ENCODE peak calls at places on chromosomes 13 and 19, in six cellular contexts. One of them, this sample, is unnamed. For H3K27me3, the result is how much of the 10 kb centered on the place peaks cover.

GRCh38 chr13:103029798-103030197 is 36.4 kb downstream of the SLC10A2 start:
- DNase-seq in brain microvascular endothelial cell: no peak
- DNase-seq in AG04450: no peak
- DNase-seq in psoas muscle: peak
- DNase-seq in adrenal gland: no peak
- DNase-seq in tibial artery: no peak
- DNase-seq in this sample: no peak

GRCh38 chr13:101579291-101579802 is 126.9 kb downstream of the ITGBL1 start:
- DNase-seq in tibial artery: no peak
- DNase-seq in AG04450: no peak
- DNase-seq in psoas muscle: no peak
- DNase-seq in adrenal gland: no peak
- DNase-seq in brain microvascular endothelial cell: peak
- DNase-seq in this sample: no peak

GRCh38 chr19:49758292-49758691 is 4.8 kb downstream of the TSKS start:
- DNase-seq in tibial artery: no peak
- DNase-seq in brain microvascular endothelial cell: peak
- DNase-seq in adrenal gland: peak
- DNase-seq in psoas muscle: no peak
- DNase-seq in AG04450: peak
- DNase-seq in this sample: no peak

GRCh38 chr19:24033962-24034342 is 53.0 kb upstream of the ZNF254 start:
- DNase-seq in psoas muscle: peak
- DNase-seq in adrenal gland: peak
- DNase-seq in brain microvascular endothelial cell: peak
- DNase-seq in AG04450: peak
- DNase-seq in tibial artery: peak
- DNase-seq in this sample: peak

GRCh38 chr13:20057963-20058362 is 99.4 kb downstream of the ZMYM2 start:
- DNase-seq in brain microvascular endothelial cell: no peak
- DNase-seq in psoas muscle: no peak
- DNase-seq in tibial artery: no peak
- DNase-seq in AG04450: no peak
- DNase-seq in adrenal gland: no peak
- DNase-seq in this sample: no peak

GRCh38 chr13:31850041-31850440 is 110.7 kb downstream of the RXFP2 start:
- DNase-seq in brain microvascular endothelial cell: no peak
- DNase-seq in psoas muscle: no peak
- DNase-seq in AG04450: no peak
- DNase-seq in tibial artery: no peak
- DNase-seq in adrenal gland: no peak
- DNase-seq in this sample: no peak

GRCh38 chr19:44539991-44540390 is 10.5 kb upstream of the CEACAM20 start:
- DNase-seq in tibial artery: peak
- DNase-seq in AG04450: no peak
- DNase-seq in brain microvascular endothelial cell: no peak
- DNase-seq in adrenal gland: no peak
- DNase-seq in psoas muscle: no peak
- DNase-seq in this sample: no peak

GRCh38 chr19:1420590-1420989 is 13.2 kb downstream of the DAZAP1 start:
- DNase-seq in AG04450: no peak
- DNase-seq in psoas muscle: no peak
- DNase-seq in tibial artery: no peak
- DNase-seq in brain microvascular endothelial cell: no peak
- DNase-seq in adrenal gland: no peak
- DNase-seq in this sample: no peak

GRCh38 chr19:15399234-15399515 is 19.6 kb upstream of the AKAP8 start:
- DNase-seq in tibial artery: no peak
- DNase-seq in brain microvascular endothelial cell: no peak
- DNase-seq in AG04450: no peak
- DNase-seq in adrenal gland: no peak
- DNase-seq in psoas muscle: no peak
- DNase-seq in this sample: no peak

GRCh38 chr19:19083413-19084178 is 19.8 kb downstream of the SLC25A42 start:
- DNase-seq in tibial artery: no peak
- DNase-seq in psoas muscle: peak
- DNase-seq in AG04450: no peak
- DNase-seq in adrenal gland: peak
- DNase-seq in brain microvascular endothelial cell: no peak
- DNase-seq in this sample: no peak

GRCh38 chr13:50911937-50912624 is 2.5 kb downstream of the RNASEH2B start:
- DNase-seq in adrenal gland: peak
- DNase-seq in tibial artery: peak
- DNase-seq in brain microvascular endothelial cell: peak
- DNase-seq in psoas muscle: peak
- DNase-seq in AG04450: peak
- DNase-seq in this sample: peak

GRCh38 chr19:42287826-42288107 is 14.2 kb upstream of the PRR19 start:
- DNase-seq in AG04450: no peak
- DNase-seq in adrenal gland: no peak
- DNase-seq in psoas muscle: no peak
- DNase-seq in tibial artery: no peak
- DNase-seq in brain microvascular endothelial cell: no peak
- DNase-seq in this sample: no peak

GRCh38 chr13:87302034-87302433 is 369.1 kb upstream of the SLITRK5 start:
- DNase-seq in AG04450: no peak
- DNase-seq in brain microvascular endothelial cell: no peak
- DNase-seq in adrenal gland: no peak
- DNase-seq in tibial artery: no peak
- DNase-seq in psoas muscle: no peak
- DNase-seq in this sample: no peak

GRCh38 chr13:94192576-94192975 is 286.9 kb downstream of the DCT start:
- DNase-seq in AG04450: no peak
- DNase-seq in tibial artery: no peak
- DNase-seq in brain microvascular endothelial cell: peak
- DNase-seq in psoas muscle: no peak
- DNase-seq in adrenal gland: no peak
- DNase-seq in this sample: no peak

GRCh38 chr19:18562086-18562485 is 4.4 kb downstream of the KXD1 start:
- DNase-seq in brain microvascular endothelial cell: no peak
- DNase-seq in psoas muscle: peak
- DNase-seq in adrenal gland: no peak
- DNase-seq in tibial artery: peak
- DNase-seq in AG04450: no peak
- DNase-seq in this sample: no peak

GRCh38 chr19:46904114-46905060 is 43.6 kb downstream of the ARHGAP35 start:
- DNase-seq in brain microvascular endothelial cell: peak
- DNase-seq in tibial artery: no peak
- DNase-seq in psoas muscle: peak
- DNase-seq in adrenal gland: peak
- DNase-seq in AG04450: peak
- DNase-seq in this sample: no peak

GRCh38 chr13:40508112-40508511 is 158.3 kb downstream of the FOXO1 start:
- DNase-seq in psoas muscle: no peak
- DNase-seq in AG04450: no peak
- DNase-seq in tibial artery: no peak
- DNase-seq in brain microvascular endothelial cell: peak
- DNase-seq in adrenal gland: no peak
- DNase-seq in this sample: no peak

GRCh38 chr19:2048959-2049740 is 1.9 kb downstream of the MKNK2 start:
- DNase-seq in brain microvascular endothelial cell: no peak
- DNase-seq in psoas muscle: peak
- DNase-seq in AG04450: no peak
- DNase-seq in tibial artery: peak
- DNase-seq in adrenal gland: peak
- DNase-seq in this sample: no peak

GRCh38 chr13:69124996-69125395 is 982.6 kb upstream of the ATXN8OS start:
- DNase-seq in adrenal gland: no peak
- DNase-seq in psoas muscle: no peak
- DNase-seq in brain microvascular endothelial cell: no peak
- DNase-seq in tibial artery: no peak
- DNase-seq in AG04450: no peak
- DNase-seq in this sample: no peak

GRCh38 chr13:44764334-44764733 is 188.2 kb upstream of the TSC22D1 start:
- DNase-seq in brain microvascular endothelial cell: no peak
- DNase-seq in adrenal gland: peak
- DNase-seq in tibial artery: no peak
- DNase-seq in AG04450: no peak
- DNase-seq in psoas muscle: no peak
- DNase-seq in this sample: peak

GRCh38 chr13:44620057-44620456 is 43.9 kb upstream of the TSC22D1 start:
- DNase-seq in adrenal gland: no peak
- DNase-seq in tibial artery: no peak
- DNase-seq in psoas muscle: no peak
- DNase-seq in AG04450: no peak
- DNase-seq in brain microvascular endothelial cell: peak
- DNase-seq in this sample: no peak

GRCh38 chr13:109998808-109999528 is 212.6 kb upstream of the IRS2 start:
- DNase-seq in brain microvascular endothelial cell: peak
- DNase-seq in adrenal gland: no peak
- DNase-seq in psoas muscle: no peak
- DNase-seq in tibial artery: no peak
- DNase-seq in AG04450: peak
- DNase-seq in this sample: no peak

GRCh38 chr19:3459965-3460582 is 20.3 kb downstream of the SMIM24 start:
- DNase-seq in psoas muscle: no peak
- DNase-seq in AG04450: no peak
- DNase-seq in adrenal gland: no peak
- DNase-seq in brain microvascular endothelial cell: no peak
- DNase-seq in tibial artery: no peak
- DNase-seq in this sample: no peak
- H3K27me3 ChIP-seq in psoas muscle: under half
- H3K27me3 ChIP-seq in AG04450: under half
- H3K27me3 ChIP-seq in adrenal gland: under half
- H3K27me3 ChIP-seq in brain microvascular endothelial cell: under half
- H3K27me3 ChIP-seq in tibial artery: under half
- H3K27me3 ChIP-seq in this sample: under half

GRCh38 chr19:10009714-10010224 is 535 bp downstream of the COL5A3 start:
- DNase-seq in adrenal gland: no peak
- DNase-seq in tibial artery: no peak
- DNase-seq in brain microvascular endothelial cell: no peak
- DNase-seq in AG04450: no peak
- DNase-seq in psoas muscle: no peak
- DNase-seq in this sample: no peak

GRCh38 chr19:10011974-10012373 is 1.3 kb upstream of the RDH8 start:
- DNase-seq in brain microvascular endothelial cell: no peak
- DNase-seq in adrenal gland: no peak
- DNase-seq in psoas muscle: no peak
- DNase-seq in AG04450: no peak
- DNase-seq in tibial artery: no peak
- DNase-seq in this sample: no peak

GRCh38 chr19:10009269-10009665 is 1.0 kb downstream of the COL5A3 start:
- DNase-seq in brain microvascular endothelial cell: peak
- DNase-seq in AG04450: peak
- DNase-seq in psoas muscle: peak
- DNase-seq in tibial artery: peak
- DNase-seq in adrenal gland: peak
- DNase-seq in this sample: peak

GRCh38 chr19:10010247-10010691 is at the start of gene COL5A3:
- DNase-seq in adrenal gland: peak
- DNase-seq in psoas muscle: peak
- DNase-seq in tibial artery: peak
- DNase-seq in AG04450: no peak
- DNase-seq in brain microvascular endothelial cell: no peak
- DNase-seq in this sample: no peak

DNA sequence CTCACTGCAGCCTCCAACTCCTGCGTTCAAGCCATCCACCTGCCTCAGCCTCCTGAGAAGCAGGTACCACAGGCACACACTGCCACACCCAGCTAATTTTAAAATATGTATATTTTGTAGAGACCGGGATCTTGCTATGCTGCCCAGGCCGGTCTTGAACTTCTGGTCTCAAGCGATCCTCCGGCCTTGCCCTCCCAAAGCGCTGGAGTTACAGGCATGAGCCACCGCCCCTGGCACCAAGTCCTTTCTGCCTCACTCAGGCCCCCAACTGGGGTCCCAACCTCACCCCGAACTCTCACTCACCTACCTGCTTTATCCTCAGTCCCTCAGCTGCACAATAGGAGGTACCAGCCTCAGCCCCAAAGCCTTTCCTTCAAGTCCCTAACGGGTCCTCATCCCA is 635 bp upstream of the COL5A3 start:
- DNase-seq in adrenal gland: no peak
- DNase-seq in brain microvascular endothelial cell: no peak
- DNase-seq in psoas muscle: no peak
- DNase-seq in tibial artery: no peak
- DNase-seq in AG04450: no peak
- DNase-seq in this sample: no peak
- H3K27me3 ChIP-seq in adrenal gland: under half
- H3K27me3 ChIP-seq in brain microvascular endothelial cell: under half
- H3K27me3 ChIP-seq in psoas muscle: under half
- H3K27me3 ChIP-seq in tibial artery: under half
- H3K27me3 ChIP-seq in AG04450: under half
- H3K27me3 ChIP-seq in this sample: under half

GRCh38 chr19:35140898-35141626 is 2.0 kb upstream of the FXYD7 start:
- DNase-seq in psoas muscle: peak
- DNase-seq in AG04450: peak
- DNase-seq in adrenal gland: peak
- DNase-seq in brain microvascular endothelial cell: peak
- DNase-seq in tibial artery: peak
- DNase-seq in this sample: peak
- H3K27me3 ChIP-seq in psoas muscle: under half
- H3K27me3 ChIP-seq in AG04450: under half
- H3K27me3 ChIP-seq in adrenal gland: under half
- H3K27me3 ChIP-seq in brain microvascular endothelial cell: under half
- H3K27me3 ChIP-seq in tibial artery: under half
- H3K27me3 ChIP-seq in this sample: under half

GRCh38 chr13:99614465-99614885 is 113.2 kb downstream of the TM9SF2 start:
- DNase-seq in adrenal gland: no peak
- DNase-seq in AG04450: no peak
- DNase-seq in psoas muscle: no peak
- DNase-seq in tibial artery: no peak
- DNase-seq in brain microvascular endothelial cell: no peak
- DNase-seq in this sample: peak
- H3K27me3 ChIP-seq in adrenal gland: under half
- H3K27me3 ChIP-seq in AG04450: under half
- H3K27me3 ChIP-seq in psoas muscle: under half
- H3K27me3 ChIP-seq in tibial artery: under half
- H3K27me3 ChIP-seq in brain microvascular endothelial cell: under half
- H3K27me3 ChIP-seq in this sample: under half